ENCODE peak calls at places on chromosomes 2 and 18, in six cellular contexts. N is H9, T is HCT116, H is suprapubic skin, W is left ventricle myocardium inferior, C is GM23338. I is an unnamed sample.
A peak's percentile ranks its signal among the peaks of the same experiment; 100 is the strongest.

GRCh38 chr18:59646946-59647307 is 50.3 kb downstream of the CCBE1 start:
- DNase-seq in C (no peak), H (no peak), W (no peak), T (no peak), N (no peak), I (no peak)

GRCh38 chr2:177397501-177398289 is 5.1 kb downstream of the AGPS start:
- DNase-seq in N (no peak), H (no peak), T (no peak), W (no peak), C (no peak), I (no peak)

GRCh38 chr2:66888791-66889631 is 454.1 kb downstream of the MEIS1 start:
- DNase-seq in T (no peak), N (no peak), H (no peak), C (no peak), W (no peak), I (no peak)

GRCh38 chr2:190649798-190650390 is 1.0 kb downstream of the NAB1 start:
- DNase-seq in T (no peak), H (no peak), W (no peak), C (peak; percentile 21), N (no peak), I (no peak)

GRCh38 chr18:43648002-43648401 is 370.7 kb upstream of the SYT4 start:
- DNase-seq in N (no peak), T (no peak), W (no peak), H (no peak), C (peak; percentile 5), I (no peak)

GRCh38 chr2:61254536-61254935 is 92.5 kb downstream of the C2orf74 start:
- DNase-seq in H (no peak), W (no peak), N (no peak), T (no peak), C (no peak), I (no peak)

GRCh38 chr18:60188943-60189342 is 183.6 kb downstream of the MC4R start:
- DNase-seq in W (no peak), N (no peak), H (no peak), T (no peak), C (no peak), I (no peak)

GRCh38 chr2:18510775-18511174 is 49.7 kb downstream of the RDH14 start:
- DNase-seq in C (no peak), W (no peak), H (no peak), N (no peak), T (no peak), I (no peak)

GRCh38 chr2:204023088-204023487 is 86.5 kb downstream of the ICOS start:
- DNase-seq in C (no peak), H (no peak), N (no peak), T (no peak), W (no peak), I (no peak)

GRCh38 chr2:170425291-170425751 is 247.4 kb downstream of the MYO3B start:
- DNase-seq in W (no peak), H (no peak), N (no peak), T (no peak), C (no peak), I (no peak)

GRCh38 chr2:190272457-190272842 is 47.2 kb downstream of the HIBCH start:
- DNase-seq in H (no peak), C (no peak), N (no peak), W (no peak), T (no peak), I (no peak)

GRCh38 chr2:213187833-213188532 is 36.6 kb upstream of the IKZF2 start:
- DNase-seq in N (peak; percentile 87), H (no peak), C (peak; percentile 96), T (no peak), W (no peak), I (no peak)

GRCh38 chr2:182372661-182373060 is 54.2 kb downstream of the PDE1A start:
- DNase-seq in W (no peak), H (no peak), N (no peak), C (no peak), T (peak; percentile 82), I (no peak)

GRCh38 chr18:46110406-46110805 is 6.2 kb downstream of the HAUS1 start:
- DNase-seq in T (no peak), H (no peak), W (no peak), C (no peak), N (no peak), I (no peak)

GRCh38 chr2:30147196-30147714 is 448 bp downstream of the YPEL5 start:
- DNase-seq in W (peak; percentile 38), C (no peak), H (no peak), N (no peak), T (no peak), I (peak; percentile 51)

GRCh38 chr2:181770145-181770544 is 89.8 kb upstream of the NEUROD1 start:
- DNase-seq in H (no peak), N (no peak), T (no peak), W (no peak), C (no peak), I (no peak)

GRCh38 chr18:11316546-11316945 is 167.2 kb upstream of the PIEZO2 start:
- DNase-seq in T (no peak), H (no peak), C (no peak), N (no peak), W (no peak), I (no peak)

GRCh38 chr2:240238201-240238600 is 97.7 kb upstream of the OTOS start:
- DNase-seq in C (no peak), H (no peak), N (no peak), W (no peak), T (no peak), I (no peak)
- H3K27ac ChIP-seq in C (no peak overlapping the region), H (no peak overlapping the region), N (no peak overlapping the region), W (peak overlapping the region; percentile 92), T (no peak overlapping the region), I (no peak overlapping the region)

GRCh38 chr18:76395609-76396008 is 99.4 kb downstream of the ZNF516 start:
- DNase-seq in W (no peak), T (no peak), C (no peak), H (no peak), N (no peak), I (no peak)
- H3K27ac ChIP-seq in W (no peak overlapping the region), T (no peak overlapping the region), C (no peak overlapping the region), H (no peak overlapping the region), N (no peak overlapping the region), I (no peak overlapping the region)

GRCh38 chr2:53572696-53573095 is 194.9 kb upstream of the CHAC2 start:
- DNase-seq in W (no peak), H (no peak), C (no peak), N (no peak), T (no peak), I (no peak)
- H3K27ac ChIP-seq in W (no peak overlapping the region), H (no peak overlapping the region), C (no peak overlapping the region), N (no peak overlapping the region), T (no peak overlapping the region), I (no peak overlapping the region)

GRCh38 chr2:174053285-174053684 is 88.1 kb upstream of the SP3 start:
- DNase-seq in T (no peak), N (no peak), W (no peak), C (peak; percentile 24), H (no peak), I (no peak)

GRCh38 chr2:174052639-174052976 is 87.4 kb upstream of the SP3 start:
- DNase-seq in H (no peak), N (no peak), C (no peak), W (no peak), T (no peak), I (no peak)

GRCh38 chr2:174051741-174052638 is 86.8 kb upstream of the SP3 start:
- DNase-seq in H (no peak), N (peak; percentile 55), C (peak; percentile 58), W (no peak), T (peak; percentile 74), I (no peak)

GRCh38 chr2:174051039-174051438 is 85.9 kb upstream of the SP3 start:
- DNase-seq in W (no peak), H (no peak), C (peak; percentile 44), N (no peak), T (no peak), I (no peak)

GRCh38 chr2:174053784-174054183 is 88.6 kb upstream of the SP3 start:
- DNase-seq in H (no peak), W (no peak), N (peak; percentile 66), C (peak; percentile 82), T (no peak), I (no peak)
- H3K27ac ChIP-seq in H (no peak overlapping the region), W (peak overlapping the region; percentile 21), N (no peak overlapping the region), C (peak overlapping the region; percentile 63), T (no peak overlapping the region), I (no peak overlapping the region)

GRCh38 chr2:47236503-47237215 is 81.6 kb upstream of the STPG4 start:
- DNase-seq in T (no peak), C (no peak), W (no peak), N (no peak), H (no peak), I (peak; percentile 15)
- H3K27ac ChIP-seq in T (no peak overlapping the region), C (peak overlapping the region; percentile 14), W (no peak overlapping the region), N (no peak overlapping the region), H (no peak overlapping the region), I (no peak overlapping the region)

DNA sequence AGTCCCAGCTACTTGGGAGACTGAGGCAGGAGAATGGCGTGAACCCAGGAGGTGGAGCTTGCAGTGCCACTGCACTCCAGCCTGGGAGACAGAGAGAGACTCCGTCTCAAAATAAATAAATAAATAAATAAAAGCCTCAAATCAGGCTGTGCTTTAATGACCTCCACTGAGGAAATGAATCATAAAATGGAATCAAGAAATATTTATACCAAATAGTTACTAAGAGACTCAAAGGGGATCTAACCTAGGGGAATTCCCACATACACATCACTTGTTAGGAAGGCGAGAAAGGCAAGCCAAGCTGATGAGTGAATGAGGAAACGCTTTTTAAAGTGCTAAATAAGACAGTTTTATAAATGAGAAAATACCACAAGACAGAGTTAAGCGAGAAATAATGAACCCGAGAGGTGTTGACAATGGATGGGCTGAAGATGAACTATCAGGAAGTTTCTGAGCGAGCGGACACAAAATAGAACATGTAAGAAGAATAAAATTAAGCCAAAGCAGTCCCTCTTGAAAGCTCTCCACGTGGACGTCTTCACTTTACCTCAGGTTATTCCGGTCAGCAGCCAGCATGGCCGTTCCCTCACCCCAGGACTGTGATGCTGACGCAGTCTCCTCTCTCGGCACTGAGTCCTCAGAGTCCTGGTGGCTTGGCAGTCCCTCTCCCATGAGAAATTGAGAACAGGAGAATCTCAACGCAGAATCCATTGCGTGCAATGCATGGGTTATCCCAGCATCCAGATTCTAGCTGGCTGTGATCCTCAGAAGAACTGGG is 22.4 kb downstream of the PXDN start:
- DNase-seq in T (no peak), H (no peak), C (no peak), W (no peak), N (no peak), I (no peak)
- H3K27ac ChIP-seq in T (no peak overlapping the region), H (peak overlapping the region; percentile 81), C (no peak overlapping the region), W (peak overlapping the region; percentile 90), N (no peak overlapping the region), I (no peak overlapping the region)

I was measured in substantia nigra.